ENCODE peak calls at places on chromosomes 2 and 18, in six cellular contexts. Z is NCI-H510A, C is neural crest cell, W is fibroblast of the conjunctiva, M is neural progenitor cell, G is H4. O is an unnamed sample.

GRCh38 chr2:190088917-190089316 is 26.4 kb upstream of the MSTN start:
- DNase-seq in Z (peak), C (peak), W (peak), M (peak), G (peak), O (peak)

GRCh38 chr2:63926800-63927199 is 85.1 kb downstream of the UGP2 start:
- DNase-seq in Z (no peak), C (no peak), W (no peak), M (peak), G (no peak), O (no peak)

GRCh38 chr2:71000780-71001591 is 6.3 kb upstream of the TEX261 start:
- DNase-seq in Z (peak), C (peak), W (peak), M (peak), G (peak), O (peak)

GRCh38 chr2:232688201-232688600 is 8.9 kb upstream of the GIGYF2 start:
- DNase-seq in Z (no peak), C (no peak), W (no peak), M (no peak), G (no peak), O (no peak)

GRCh38 chr2:239944706-239945551 is 80.2 kb downstream of the NDUFA10 start:
- DNase-seq in Z (no peak), C (no peak), W (no peak), M (no peak), G (no peak), O (no peak)

GRCh38 chr2:225742487-225742886 is 343.0 kb downstream of the NYAP2 start:
- DNase-seq in Z (no peak), C (no peak), W (no peak), M (no peak), G (peak), O (no peak)

GRCh38 chr2:207143474-207144190 is 22.1 kb downstream of the KLF7 start:
- DNase-seq in Z (peak), C (peak), W (no peak), M (peak), G (no peak), O (peak)

GRCh38 chr2:149601141-149601796 is 13.7 kb upstream of the MMADHC start:
- DNase-seq in Z (no peak), C (no peak), W (no peak), M (no peak), G (no peak), O (peak)

GRCh38 chr2:230067990-230068657 is 600 bp downstream of the SLC16A14 start:
- DNase-seq in Z (peak), C (peak), W (no peak), M (peak), G (no peak), O (peak)

GRCh38 chr2:160062283-160063005 is at the start of gene PLA2R1:
- DNase-seq in Z (no peak), C (peak), W (peak), M (peak), G (no peak), O (peak)

GRCh38 chr18:79466591-79466990 is 70.9 kb downstream of the NFATC1 start:
- DNase-seq in Z (no peak), C (no peak), W (no peak), M (no peak), G (no peak), O (no peak)